ENCODE peak calls at places on chromosomes 1 and 21, in five cellular contexts. U, T, F, S and C are unnamed samples.

GRCh38 chr1:101905298-101905794 is 91.4 kb downstream of the OLFM3 start:
- DNase-seq in S (no peak), F (no peak), U (no peak), T (no peak), C (no peak)

GRCh38 chr1:48202030-48202752 is 20.3 kb upstream of the SLC5A9 start:
- DNase-seq in T (peak; percentile 44), U (peak; percentile 25), S (peak; percentile 45), F (peak; percentile 18), C (peak; percentile 68)

GRCh38 chr1:178580096-178580495 is 67.2 kb downstream of the TEX35 start:
- DNase-seq in U (no peak), F (no peak), S (no peak), T (no peak), C (no peak)

GRCh38 chr1:224769987-224770693 is 154.0 kb downstream of the CNIH3 start:
- DNase-seq in T (no peak), U (no peak), S (no peak), F (no peak), C (peak; percentile 40)

GRCh38 chr1:17765444-17766411 is 10.6 kb downstream of the ACTL8 start:
- DNase-seq in T (peak; percentile 54), S (peak; percentile 9), F (no peak), U (no peak), C (peak; percentile 35)

GRCh38 chr1:226639631-226640061 is 91.1 kb downstream of the STUM start:
- DNase-seq in S (no peak), U (no peak), T (no peak), F (no peak), C (no peak)

GRCh38 chr1:81654147-81654546 is 146.6 kb upstream of the ADGRL2 start:
- DNase-seq in F (no peak), S (no peak), U (no peak), T (no peak), C (peak; percentile 79)

GRCh38 chr21:45332415-45332814 is 44.7 kb upstream of the POFUT2 start:
- DNase-seq in T (no peak), U (no peak), F (no peak), S (no peak), C (no peak)

GRCh38 chr1:22053018-22053860 is 730 bp downstream of the CDC42 start:
- DNase-seq in T (peak; percentile 31), S (peak; percentile 54), U (peak; percentile 54), F (peak; percentile 51), C (peak; percentile 70)